ENCODE peak calls at places on chromosomes 16 and 17, in five cellular contexts. K, U, P, T and D are unnamed samples.

GRCh38 chr16:61366006-61366405 is 670.2 kb downstream of the CDH8 start:
- DNase-seq in U (no peak), P (no peak), T (no peak), K (no peak), D (no peak)

GRCh38 chr17:17533901-17534441 is 37.8 kb upstream of the RASD1 start:
- DNase-seq in U (no peak), K (no peak), T (no peak), P (no peak), D (no peak)

GRCh38 chr17:79777844-79778503 is at the start of gene CBX2:
- DNase-seq in P (peak), K (peak), T (peak), U (peak), D (peak)

GRCh38 chr16:4317471-4318170 is 1.8 kb downstream of the GLIS2 start:
- DNase-seq in U (peak), K (peak), T (peak), P (no peak), D (no peak)

GRCh38 chr17:28533091-28533670 is 19.2 kb downstream of the UNC119 start:
- DNase-seq in T (peak), U (no peak), P (no peak), K (no peak), D (no peak)

GRCh38 chr17:75827291-75828050 is 16.7 kb downstream of the UNC13D start:
- DNase-seq in K (peak), U (peak), T (no peak), P (peak), D (peak)

GRCh38 chr17:8948462-8948861 is 17.0 kb downstream of the PIK3R5 start:
- DNase-seq in T (no peak), K (no peak), P (no peak), U (no peak), D (no peak)

GRCh38 chr16:85662036-85662812 is 26.5 kb downstream of the GINS2 start:
- DNase-seq in T (no peak), P (no peak), U (no peak), K (no peak), D (no peak)

GRCh38 chr17:9115446-9116265 is 94.3 kb downstream of the NTN1 start:
- DNase-seq in K (peak), P (peak), T (no peak), U (peak), D (peak)

GRCh38 chr16:2033057-2033911 is 6.6 kb downstream of the NHERF2 start:
- DNase-seq in U (peak), T (peak), K (peak), P (peak), D (no peak)

GRCh38 chr17:76561332-76561731 is 21.5 kb downstream of the PRCD start:
- DNase-seq in P (no peak), U (no peak), T (no peak), K (peak), D (no peak)

GRCh38 chr17:81094744-81095607 is 60.0 kb downstream of the BAIAP2 start:
- DNase-seq in T (peak), K (peak), P (peak), U (peak), D (no peak)

GRCh38 chr16:21083729-21084268 is 66.8 kb downstream of the DNAH3 start:
- DNase-seq in P (peak), K (peak), U (peak), T (peak), D (peak)

GRCh38 chr17:72567774-72568173 is 447.0 kb downstream of the SOX9 start:
- DNase-seq in T (no peak), P (no peak), U (no peak), K (no peak), D (no peak)

GRCh38 chr16:85750827-85751641 is at the start of gene C16orf74:
- DNase-seq in P (peak), T (peak), U (no peak), K (peak), D (peak)

GRCh38 chr16:89303604-89304003 is 86.1 kb downstream of the ZNF778 start:
- DNase-seq in P (no peak), K (no peak), U (no peak), T (no peak), D (no peak)

GRCh38 chr17:48610282-48611211 is at the start of gene HOXB7:
- DNase-seq in P (no peak), K (peak), T (no peak), U (peak), D (peak)

GRCh38 chr16:89193021-89193575 is 7.2 kb downstream of the SLC22A31 start:
- DNase-seq in K (no peak), P (peak), T (no peak), U (peak), D (no peak)

GRCh38 chr16:88830783-88831182 is 19.1 kb upstream of the APRT start:
- DNase-seq in U (no peak), K (no peak), P (no peak), T (no peak), D (no peak)

GRCh38 chr16:9820481-9821246 is 361.6 kb downstream of the GRIN2A start:
- DNase-seq in P (no peak), U (no peak), K (no peak), T (no peak), D (no peak)

GRCh38 chr16:14464192-14464591 is 165.9 kb downstream of the PARN start:
- DNase-seq in U (no peak), K (no peak), T (no peak), P (no peak), D (no peak)

GRCh38 chr17:50820651-50821050 is 14.7 kb upstream of the WFIKKN2 start:
- DNase-seq in U (no peak), P (no peak), T (no peak), K (no peak), D (no peak)

GRCh38 chr17:40095944-40096791 is 4.2 kb downstream of the NR1D1 start:
- DNase-seq in T (no peak), U (no peak), P (no peak), K (no peak), D (no peak)

GRCh38 chr17:2192367-2193028 is 111.1 kb downstream of the SMG6 start:
- DNase-seq in T (peak), U (peak), K (peak), P (peak), D (no peak)

GRCh38 chr17:18258356-18259038 is at the start of gene FLII:
- DNase-seq in K (peak), P (peak), U (no peak), T (peak), D (peak)

GRCh38 chr17:4810696-4811289 is 3.8 kb downstream of the PLD2 start:
- DNase-seq in U (no peak), P (no peak), T (no peak), K (no peak), D (no peak)

GRCh38 chr16:61030616-61031015 is 1005.6 kb downstream of the CDH8 start:
- DNase-seq in T (no peak), U (no peak), P (no peak), K (no peak), D (no peak)

GRCh38 chr17:75526555-75527270 is 1.2 kb downstream of the LLGL2 start:
- DNase-seq in U (no peak), K (no peak), T (no peak), P (no peak), D (no peak)

GRCh38 chr17:82444284-82444893 is 6.2 kb downstream of the CYBC1 start:
- DNase-seq in K (no peak), P (no peak), T (no peak), U (no peak), D (no peak)

GRCh38 chr17:75759457-75759856 is 5.5 kb downstream of the GALK1 start:
- DNase-seq in P (no peak), K (no peak), U (no peak), T (no peak), D (peak)

GRCh38 chr16:73023752-73024570 is 24.0 kb downstream of the ZFHX3 start:
- DNase-seq in T (no peak), P (no peak), K (no peak), U (no peak), D (no peak)

GRCh38 chr17:4588391-4588790 is 4.1 kb downstream of the SMTNL2 start:
- DNase-seq in T (no peak), U (no peak), P (no peak), K (no peak), D (no peak)

GRCh38 chr17:55446581-55447205 is 25.1 kb upstream of the MMD start:
- DNase-seq in P (no peak), T (no peak), U (no peak), K (peak), D (no peak)
- TF ChIP-seq CTCF in P (no peak), T (no peak), U (no peak), K (no peak), D (no peak)

DNA sequence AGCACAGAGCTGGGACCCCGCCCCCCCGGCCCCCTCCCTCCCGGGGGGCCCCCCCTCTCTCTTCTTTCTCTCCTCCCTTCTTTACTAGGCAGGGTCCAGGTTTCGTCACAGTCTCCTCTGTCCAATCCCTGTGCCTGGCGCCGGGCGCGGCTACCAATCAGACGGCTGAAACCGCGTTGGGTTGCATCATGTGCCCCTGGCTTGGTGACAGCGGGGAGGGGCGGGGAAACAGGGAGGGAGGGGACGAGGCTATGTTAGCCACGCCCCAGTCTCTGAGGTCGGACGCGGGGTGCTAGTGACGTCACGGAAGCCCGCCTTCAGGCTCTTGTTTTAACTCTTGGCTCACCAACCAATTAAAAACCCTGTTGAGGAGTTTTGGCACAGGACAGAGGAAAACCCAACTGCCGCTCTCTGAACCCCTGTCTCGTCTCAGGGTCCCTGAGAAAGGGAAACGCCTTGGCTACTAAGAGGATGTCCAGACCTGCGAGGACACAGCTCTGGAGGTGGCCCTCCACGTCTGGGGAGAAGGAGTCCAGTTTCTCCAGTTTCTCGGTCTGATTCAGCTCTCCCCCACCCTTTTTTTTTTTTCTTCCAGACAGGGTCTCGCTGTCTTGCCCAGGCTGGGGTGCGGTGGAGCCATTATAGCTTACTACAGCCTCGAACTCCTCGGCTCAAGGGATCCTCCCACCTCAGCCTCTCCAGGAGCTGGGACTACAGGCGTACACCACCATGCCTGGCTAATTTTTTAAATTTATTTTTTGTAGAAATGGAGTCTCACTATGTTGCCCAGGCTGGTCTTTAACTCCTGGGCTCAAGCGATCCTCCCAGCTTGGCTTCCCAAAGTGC is 441 bp upstream of the PLEKHH3 start:
- DNase-seq in U (peak), T (peak), K (peak), P (peak), D (peak)
- TF ChIP-seq CTCF in U (no peak), T (no peak), K (no peak), P (no peak), D (no peak)

GRCh38 chr17:78137392-78138203 is 7.0 kb downstream of the TMC8 start:
- DNase-seq in P (no peak), T (no peak), U (no peak), K (no peak), D (no peak)
- TF ChIP-seq CTCF in P (peak), T (peak), U (peak), K (peak), D (peak)

GRCh38 chr17:73976147-73976546 is 227.3 kb upstream of the RPL38 start:
- DNase-seq in T (no peak), P (no peak), U (no peak), K (no peak), D (no peak)

GRCh38 chr17:73972901-73973300 is 230.6 kb upstream of the RPL38 start:
- DNase-seq in K (no peak), T (no peak), P (no peak), U (no peak), D (no peak)

GRCh38 chr17:73972056-73972455 is 231.4 kb upstream of the RPL38 start:
- DNase-seq in U (no peak), P (no peak), K (no peak), T (no peak), D (no peak)

GRCh38 chr17:73974536-73974935 is 228.9 kb upstream of the RPL38 start:
- DNase-seq in P (no peak), U (no peak), T (no peak), K (no peak), D (no peak)

DNA sequence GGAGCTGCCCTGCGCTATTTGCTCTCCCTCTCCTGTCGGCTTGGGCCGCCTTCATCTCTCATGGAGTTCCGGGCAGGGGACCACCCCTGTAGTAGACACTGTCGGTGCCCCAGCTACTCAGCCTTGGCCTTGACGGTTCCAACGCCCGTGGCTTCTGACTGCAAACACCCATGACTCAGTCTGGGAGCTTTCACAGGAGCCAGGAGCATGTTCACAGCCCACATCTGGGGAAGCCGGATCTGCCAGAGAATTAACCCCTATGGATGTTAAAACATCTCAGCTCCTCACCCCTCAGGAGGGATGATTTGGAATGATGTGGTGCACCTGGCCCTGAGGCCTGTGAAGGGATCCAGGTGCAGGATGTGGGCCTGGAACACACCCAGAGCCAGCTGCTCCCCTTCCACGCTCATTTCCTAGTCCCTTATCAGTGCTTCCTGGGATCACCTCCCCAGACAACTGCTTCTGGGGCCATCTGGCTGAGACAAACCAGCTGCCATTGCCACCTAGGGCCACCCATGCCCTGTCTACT is 229.5 kb upstream of the RPL38 start:
- DNase-seq in K (peak), U (no peak), T (no peak), P (peak), D (no peak)
- TF ChIP-seq CTCF in K (no peak), U (no peak), T (no peak), P (no peak), D (no peak)

DNA sequence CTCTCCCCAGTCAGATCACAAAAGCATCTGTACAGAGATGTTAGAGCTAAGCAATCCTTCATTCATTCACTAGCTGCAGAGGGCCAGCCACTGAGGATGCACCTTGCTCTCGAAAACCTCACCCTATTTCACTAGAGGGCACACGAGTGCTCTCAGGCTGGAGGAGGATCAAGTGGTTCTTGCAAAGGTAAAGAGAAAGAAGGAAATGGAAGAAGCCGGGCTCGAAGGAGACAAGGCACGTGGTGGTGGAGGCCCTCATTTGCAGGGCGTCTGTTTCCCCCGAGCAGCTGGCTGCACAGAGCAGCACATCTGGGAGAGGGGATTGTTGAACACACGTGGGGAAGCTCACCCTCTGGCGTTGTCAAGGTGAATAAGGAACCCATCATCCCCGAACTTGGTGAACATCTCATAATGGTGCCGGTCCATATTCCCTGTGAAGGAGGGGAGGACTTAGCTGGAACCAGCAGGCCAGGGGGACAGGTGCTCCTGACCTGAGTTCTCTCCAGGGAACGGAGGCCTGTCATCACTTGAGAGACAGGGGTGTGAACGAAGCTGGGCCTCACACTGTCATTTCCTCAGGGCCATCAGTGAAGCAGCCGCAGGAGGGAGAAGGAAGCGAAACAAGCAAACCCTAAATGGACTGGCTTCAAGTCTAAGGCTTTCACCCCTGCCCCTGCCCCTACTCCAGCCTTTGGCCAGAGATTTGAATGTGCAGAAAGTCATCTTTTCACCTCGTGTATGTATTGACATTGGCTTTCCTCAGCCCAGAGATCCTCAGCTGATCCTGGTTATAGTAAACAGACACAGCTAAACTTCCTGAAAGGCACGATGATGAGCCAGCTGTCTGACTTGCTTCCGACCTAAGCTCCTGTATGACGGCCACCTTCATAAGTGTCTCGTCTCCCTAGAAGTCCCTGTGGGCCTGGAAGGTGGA is 27.6 kb downstream of the PRKAR1A start:
- DNase-seq in U (peak), P (peak), T (peak), K (peak), D (peak)
- TF ChIP-seq CTCF in U (no peak), P (peak), T (peak), K (peak), D (no peak)

GRCh38 chr16:67191410-67191994 is 453 bp upstream of the E2F4 start:
- DNase-seq in T (no peak), U (no peak), P (no peak), K (no peak), D (no peak)

GRCh38 chr16:67190041-67190440 is at the start of gene EXOC3L1:
- DNase-seq in P (no peak), U (no peak), K (no peak), T (no peak), D (no peak)

GRCh38 chr16:67190448-67191399 is 788 bp upstream of the EXOC3L1 start:
- DNase-seq in P (peak), U (no peak), T (no peak), K (peak), D (no peak)

GRCh38 chr16:67192781-67193260 is 866 bp downstream of the E2F4 start:
- DNase-seq in U (no peak), K (no peak), T (no peak), P (no peak), D (no peak)

DNA sequence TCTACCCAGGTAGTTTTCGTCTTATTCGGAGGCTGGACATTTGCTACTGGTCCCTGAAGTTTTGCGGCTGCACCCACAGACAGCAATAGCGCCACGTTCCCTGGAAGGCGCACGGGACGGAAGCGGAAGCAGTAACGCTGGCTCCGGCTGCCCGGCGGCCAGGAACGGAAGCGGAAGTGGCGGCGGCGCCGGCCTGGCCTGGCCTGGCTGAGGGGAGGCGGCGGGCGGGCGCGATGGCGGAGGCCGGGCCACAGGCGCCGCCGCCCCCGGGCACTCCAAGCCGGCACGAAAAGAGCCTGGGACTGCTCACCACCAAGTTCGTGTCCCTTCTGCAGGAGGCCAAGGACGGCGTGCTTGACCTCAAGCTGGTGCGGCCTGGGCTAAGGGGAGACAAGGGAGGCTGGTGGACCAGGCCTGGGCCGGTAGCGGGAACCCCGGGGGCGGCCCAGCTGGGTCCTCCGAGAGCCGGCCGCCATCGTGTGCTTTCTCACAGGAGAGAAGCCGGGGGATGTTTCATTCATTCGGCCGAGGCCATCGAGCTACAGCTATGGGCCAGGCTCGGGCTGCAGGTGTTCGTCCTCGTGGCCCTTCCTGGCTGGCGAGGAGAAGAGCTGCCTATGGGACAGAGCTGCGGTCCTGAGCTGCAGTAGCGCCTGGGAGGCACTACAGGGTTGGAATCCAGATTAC is at the start of gene E2F4:
- DNase-seq in T (peak), K (peak), P (peak), U (peak), D (peak)
- TF ChIP-seq CTCF in T (no peak), K (no peak), P (no peak), U (no peak), D (no peak)

GRCh38 chr17:16507918-16508533 is 16.0 kb upstream of the LRRC75A start:
- DNase-seq in K (no peak), P (no peak), U (no peak), T (peak), D (no peak)
- TF ChIP-seq CTCF in K (no peak), P (no peak), U (no peak), T (no peak), D (no peak)